ENCODE peak calls at places on chromosomes 6 and 20, in six cellular contexts. F, K, Z, P, N and L are unnamed samples.

GRCh38 chr20:37406010-37406998 is 60.4 kb downstream of the SRC start:
- DNase-seq in Z (no peak), P (peak; percentile 27), N (peak; percentile 47), F (no peak), K (no peak), L (peak; percentile 52)

GRCh38 chr6:145148392-145149175 is 586.7 kb downstream of the EPM2A start:
- DNase-seq in P (peak; percentile 66), Z (no peak), K (no peak), F (peak; percentile 56), N (no peak), L (peak; percentile 52)

GRCh38 chr6:152270301-152270925 is 366.7 kb downstream of the SYNE1 start:
- DNase-seq in Z (no peak), F (no peak), K (no peak), N (no peak), P (peak; percentile 74), L (no peak)

GRCh38 chr6:127058027-127058426 is 60.4 kb upstream of the RSPO3 start:
- DNase-seq in P (peak; percentile 65), Z (no peak), K (no peak), N (no peak), F (no peak), L (no peak)

GRCh38 chr20:53678990-53679596 is 85.5 kb upstream of the ZNF217 start:
- DNase-seq in K (no peak), P (peak; percentile 44), Z (no peak), F (no peak), N (no peak), L (no peak)

GRCh38 chr20:19964289-19965263 is 52.6 kb upstream of the NAA20 start:
- DNase-seq in F (peak; percentile 57), N (peak; percentile 53), Z (peak; percentile 94), P (peak; percentile 89), K (no peak), L (peak; percentile 60)

GRCh38 chr6:146312606-146313005 is 231.0 kb upstream of the RAB32 start:
- DNase-seq in K (no peak), Z (no peak), F (no peak), N (no peak), P (no peak), L (no peak)

GRCh38 chr6:35259946-35260626 is 551 bp downstream of the ZNF76 start:
- DNase-seq in K (peak; percentile 53), N (peak; percentile 80), P (peak; percentile 37), Z (no peak), F (peak; percentile 83), L (peak; percentile 67)

GRCh38 chr20:45104786-45105185 is 3.9 kb upstream of the KCNS1 start:
- DNase-seq in P (peak; percentile 94), F (no peak), Z (no peak), N (no peak), K (no peak), L (peak; percentile 75)

GRCh38 chr6:162237331-162237730 is 490.2 kb downstream of the PRKN start:
- DNase-seq in K (no peak), N (no peak), P (no peak), Z (no peak), F (no peak), L (no peak)

GRCh38 chr6:56772737-56773184 is 130.1 kb upstream of the DST start:
- DNase-seq in K (no peak), N (no peak), P (peak; percentile 80), F (no peak), Z (peak; percentile 78), L (no peak)

GRCh38 chr20:16609066-16609465 is 35.8 kb upstream of the KIF16B start:
- DNase-seq in K (no peak), Z (no peak), P (no peak), N (no peak), F (no peak), L (no peak)

GRCh38 chr6:122604676-122605075 is 5.5 kb upstream of the PKIB start:
- DNase-seq in P (no peak), K (no peak), Z (no peak), F (no peak), N (no peak), L (no peak)

GRCh38 chr6:139483082-139483481 is 108.6 kb upstream of the CITED2 start:
- DNase-seq in Z (no peak), K (no peak), N (no peak), P (no peak), F (no peak), L (no peak)

GRCh38 chr6:84422380-84422968 is 195.0 kb upstream of the CEP162 start:
- DNase-seq in P (peak; percentile 78), N (peak; percentile 21), F (peak; percentile 48), K (no peak), Z (peak; percentile 15), L (peak; percentile 68)

GRCh38 chr6:155054851-155055250 is 59.7 kb downstream of the TIAM2 start:
- DNase-seq in K (no peak), F (no peak), N (no peak), Z (no peak), P (no peak), L (no peak)

GRCh38 chr6:168916576-168917207 is 337.0 kb downstream of the THBS2 start:
- DNase-seq in K (no peak), F (no peak), N (no peak), P (no peak), Z (no peak), L (no peak)
- H3K4me3 ChIP-seq in K (no peak overlapping the region), F (no peak overlapping the region), N (no peak overlapping the region), P (no peak overlapping the region), Z (no peak overlapping the region), L (no peak overlapping the region)

GRCh38 chr6:131954775-131955107 is 3.6 kb upstream of the CCN2 start:
- DNase-seq in P (peak; percentile 100), F (peak; percentile 63), N (peak; percentile 77), Z (peak; percentile 99), K (no peak), L (peak; percentile 91)
- H3K4me3 ChIP-seq in P (no peak overlapping the region), F (peak overlapping the region; percentile 7), N (peak overlapping the region; percentile 28), Z (no peak overlapping the region), K (no peak overlapping the region), L (no peak overlapping the region)

GRCh38 chr20:34703061-34703572 is 1.0 kb upstream of the TP53INP2 start:
- DNase-seq in Z (no peak), P (no peak), N (no peak), K (no peak), F (no peak), L (no peak)
- H3K4me3 ChIP-seq in Z (peak overlapping the region; percentile 86), P (peak overlapping the region; percentile 86), N (peak overlapping the region; percentile 69), K (peak overlapping the region; percentile 96), F (peak overlapping the region; percentile 70), L (peak overlapping the region; percentile 98)

GRCh38 chr6:2633763-2634150 is 117.0 kb downstream of the MYLK4 start:
- DNase-seq in P (no peak), K (no peak), F (no peak), N (no peak), Z (no peak), L (no peak)
- H3K4me3 ChIP-seq in P (peak overlapping the region; percentile 43), K (peak overlapping the region; percentile 52), F (peak overlapping the region; percentile 58), N (peak overlapping the region; percentile 52), Z (no peak overlapping the region), L (peak overlapping the region; percentile 31)

DNA sequence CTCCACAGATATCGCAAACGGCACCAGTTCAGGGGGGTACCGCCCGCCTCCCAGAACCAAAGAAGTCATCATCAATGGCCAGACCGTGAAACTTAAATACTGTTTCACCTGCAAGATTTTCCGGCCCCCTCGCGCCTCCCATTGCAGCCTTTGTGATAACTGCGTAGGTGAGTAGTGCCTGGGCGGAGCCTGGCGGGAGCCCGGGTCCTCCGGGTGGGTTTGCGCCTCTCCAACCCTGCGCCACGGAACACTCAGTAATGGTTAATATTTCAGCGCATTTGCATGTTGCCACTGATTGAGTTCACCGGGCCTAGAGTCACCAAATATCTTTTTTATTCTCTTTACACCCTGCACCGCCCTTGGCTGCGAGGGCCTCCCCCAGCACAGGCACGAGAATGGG is 212.0 kb downstream of the ZDHHC14 start:
- DNase-seq in P (no peak), F (no peak), N (no peak), Z (no peak), K (no peak), L (no peak)
- H3K4me3 ChIP-seq in P (no peak overlapping the region), F (no peak overlapping the region), N (no peak overlapping the region), Z (no peak overlapping the region), K (no peak overlapping the region), L (no peak overlapping the region)

GRCh38 chr6:131803007-131803769 is 4.6 kb upstream of the ENPP1 start:
- DNase-seq in Z (no peak), P (no peak), K (no peak), N (no peak), F (no peak), L (no peak)

GRCh38 chr6:131807644-131808459 is at the start of gene ENPP1:
- DNase-seq in P (peak; percentile 69), K (peak; percentile 28), F (peak; percentile 68), N (peak; percentile 69), Z (no peak), L (peak; percentile 71)

GRCh38 chr6:131808460-131809269 is 845 bp downstream of the ENPP1 start:
- DNase-seq in K (no peak), Z (no peak), F (no peak), P (no peak), N (no peak), L (no peak)

GRCh38 chr6:131811510-131811909 is 3.7 kb downstream of the ENPP1 start:
- DNase-seq in P (no peak), F (no peak), K (no peak), Z (no peak), N (no peak), L (no peak)

DNA sequence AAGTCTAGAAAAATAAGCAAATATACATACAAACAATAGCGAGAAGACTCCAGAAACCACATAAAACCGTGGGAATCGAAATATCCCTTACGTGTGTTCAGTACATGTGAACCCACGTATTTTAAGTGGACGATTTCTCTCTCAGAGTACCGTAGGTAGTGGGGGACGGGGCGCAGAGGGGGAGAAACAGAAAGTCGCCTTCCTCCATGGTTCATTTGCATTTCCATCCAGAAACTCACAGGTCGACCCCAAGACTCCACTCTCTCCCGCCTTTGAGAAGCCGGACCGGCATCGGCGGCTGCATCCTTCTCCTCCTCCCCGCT is 538 bp upstream of the ENPP1 start:
- DNase-seq in Z (no peak), N (no peak), P (no peak), K (no peak), F (no peak), L (no peak)
- H3K4me3 ChIP-seq in Z (peak overlapping the region; percentile 67), N (peak overlapping the region; percentile 75), P (peak overlapping the region; percentile 64), K (peak overlapping the region; percentile 58), F (peak overlapping the region; percentile 64), L (peak overlapping the region; percentile 90)

GRCh38 chr6:106973018-106973840 is 1.3 kb downstream of the CD24 start:
- DNase-seq in N (peak; percentile 46), F (peak; percentile 53), P (no peak), Z (no peak), K (no peak), L (no peak)
- H3K4me3 ChIP-seq in N (peak overlapping the region; percentile 97), F (peak overlapping the region; percentile 51), P (no peak overlapping the region), Z (no peak overlapping the region), K (no peak overlapping the region), L (peak overlapping the region; percentile 77)

GRCh38 chr6:31820051-31820389 is 4.7 kb downstream of the HSPA1A start:
- DNase-seq in N (peak; percentile 30), K (no peak), Z (no peak), F (no peak), P (no peak), L (no peak)
- H3K4me3 ChIP-seq in N (no peak overlapping the region), K (no peak overlapping the region), Z (no peak overlapping the region), F (peak overlapping the region; percentile 69), P (no peak overlapping the region), L (no peak overlapping the region)